ENCODE peak calls at places on chromosomes 2 and 18, in five cellular contexts. A, L, Z, P and D are unnamed samples. For H3K36me3, the result is how much of the 10 kb centered on the place peaks cover.

GRCh38 chr2:11865820-11866219 is 119.4 kb downstream of the LPIN1 start:
- DNase-seq in A (no peak), L (no peak), Z (no peak), P (no peak), D (peak)

GRCh38 chr2:96540136-96540535 is 3.6 kb downstream of the ARID5A start:
- DNase-seq in A (peak), L (no peak), Z (no peak), P (no peak), D (no peak)

GRCh38 chr2:224666951-224667553 is 49.1 kb downstream of the CCDC195 start:
- DNase-seq in A (no peak), L (no peak), Z (no peak), P (no peak), D (no peak)

GRCh38 chr2:53970095-53970897 is 497 bp downstream of the PSME4 start:
- DNase-seq in A (peak), L (no peak), Z (peak), P (peak), D (peak)

GRCh38 chr2:66573866-66574265 is 138.9 kb downstream of the MEIS1 start:
- DNase-seq in A (peak), L (no peak), Z (no peak), P (no peak), D (no peak)

GRCh38 chr18:1102848-1103247 is 198.2 kb downstream of the ADCYAP1 start:
- DNase-seq in A (no peak), L (no peak), Z (no peak), P (no peak), D (no peak)

GRCh38 chr2:7118606-7119503 is 201.6 kb downstream of the RNF144A start:
- DNase-seq in A (peak), L (no peak), Z (no peak), P (no peak), D (no peak)

GRCh38 chr2:129771606-129772598 is 207.6 kb upstream of the RAB6C start:
- DNase-seq in A (no peak), L (no peak), Z (no peak), P (no peak), D (peak)

GRCh38 chr2:176188218-176188968 is at the start of gene HOXD1:
- DNase-seq in A (no peak), L (no peak), Z (peak), P (no peak), D (no peak)

GRCh38 chr2:169509230-169509917 is at the start of gene KLHL41:
- DNase-seq in A (peak), L (no peak), Z (peak), P (no peak), D (no peak)

GRCh38 chr2:224646242-224646846 is 61.2 kb upstream of the CUL3 start:
- DNase-seq in A (peak), L (no peak), Z (peak), P (no peak), D (no peak)

GRCh38 chr2:33197198-33197938 is 250.6 kb downstream of the LTBP1 start:
- DNase-seq in A (no peak), L (no peak), Z (no peak), P (no peak), D (no peak)

GRCh38 chr2:109499549-109499948 is 114.2 kb downstream of the SEPTIN10 start:
- DNase-seq in A (no peak), L (no peak), Z (no peak), P (no peak), D (no peak)

GRCh38 chr18:15165048-15165447 is 417.1 kb downstream of the ANKRD30B start:
- DNase-seq in A (no peak), L (no peak), Z (no peak), P (no peak), D (no peak)

GRCh38 chr18:75244336-75244735 is 33.7 kb downstream of the TSHZ1 start:
- DNase-seq in A (no peak), L (no peak), Z (no peak), P (no peak), D (no peak)

GRCh38 chr2:316381-316780 is 28.5 kb upstream of the ALKAL2 start:
- DNase-seq in A (no peak), L (no peak), Z (no peak), P (no peak), D (no peak)

GRCh38 chr2:235303499-235304291 is 190.1 kb upstream of the AGAP1 start:
- DNase-seq in A (no peak), L (no peak), Z (no peak), P (no peak), D (peak)

GRCh38 chr2:180359522-180360282 is 352.6 kb upstream of the CWC22 start:
- DNase-seq in A (no peak), L (no peak), Z (no peak), P (peak), D (no peak)

GRCh38 chr2:177242136-177242987 is 22.2 kb downstream of the NFE2L2 start:
- DNase-seq in A (peak), L (no peak), Z (peak), P (no peak), D (no peak)

GRCh38 chr2:120314656-120315366 is 31.1 kb upstream of the INHBB start:
- DNase-seq in A (no peak), L (no peak), Z (peak), P (no peak), D (no peak)

GRCh38 chr2:70766357-70767093 is 1.5 kb downstream of the ADD2 start:
- DNase-seq in A (no peak), L (no peak), Z (no peak), P (no peak), D (no peak)

GRCh38 chr2:205003288-205003687 is 458.0 kb downstream of the PARD3B start:
- DNase-seq in A (no peak), L (no peak), Z (no peak), P (no peak), D (no peak)

GRCh38 chr2:153601812-153602211 is 123.2 kb upstream of the RPRM start:
- DNase-seq in A (no peak), L (no peak), Z (no peak), P (no peak), D (no peak)

GRCh38 chr2:98917031-98917459 is 19.0 kb downstream of the CRACDL start:
- DNase-seq in A (peak), L (no peak), Z (peak), P (no peak), D (no peak)

GRCh38 chr2:161992526-161992925 is 81.5 kb downstream of the DPP4 start:
- DNase-seq in A (no peak), L (no peak), Z (no peak), P (peak), D (no peak)

GRCh38 chr18:32343634-32344033 is 127.0 kb downstream of the GAREM1 start:
- DNase-seq in A (no peak), L (no peak), Z (no peak), P (no peak), D (no peak)

GRCh38 chr2:165700511-165700910 is 93.5 kb downstream of the GALNT3 start:
- DNase-seq in A (no peak), L (no peak), Z (no peak), P (no peak), D (no peak)

GRCh38 chr2:31002510-31002909 is 135.7 kb downstream of the GALNT14 start:
- DNase-seq in A (no peak), L (no peak), Z (no peak), P (no peak), D (no peak)

GRCh38 chr2:33730801-33731200 is 131.7 kb upstream of the FAM98A start:
- DNase-seq in A (no peak), L (no peak), Z (no peak), P (no peak), D (no peak)

GRCh38 chr18:25365242-25365641 is 13.3 kb upstream of the ZNF521 start:
- DNase-seq in A (no peak), L (no peak), Z (no peak), P (no peak), D (no peak)

GRCh38 chr2:29742641-29743040 is 178.7 kb downstream of the ALK start:
- DNase-seq in A (no peak), L (no peak), Z (no peak), P (no peak), D (no peak)

GRCh38 chr18:8619835-8620577 is 10.8 kb downstream of the RAB12 start:
- DNase-seq in A (no peak), L (no peak), Z (no peak), P (no peak), D (no peak)

GRCh38 chr18:24019641-24020331 is 5.2 kb downstream of the TTC39C start:
- DNase-seq in A (no peak), L (no peak), Z (no peak), P (peak), D (no peak)

GRCh38 chr2:145752091-145752806 is 1232.3 kb upstream of the ZEB2 start:
- DNase-seq in A (peak), L (peak), Z (peak), P (no peak), D (no peak)

GRCh38 chr2:112758701-112759100 is 5.7 kb downstream of the CKAP2L start:
- DNase-seq in A (no peak), L (no peak), Z (no peak), P (no peak), D (no peak)

GRCh38 chr2:1437101-1437500 is 23.8 kb downstream of the TPO start:
- DNase-seq in A (no peak), L (no peak), Z (no peak), P (no peak), D (no peak)
- H3K36me3 ChIP-seq in A (under half), L (under half), Z (under half), P (under half), D (under half)

GRCh38 chr2:239268549-239268948 is 132.3 kb downstream of the HDAC4 start:
- DNase-seq in A (no peak), L (no peak), Z (no peak), P (no peak), D (no peak)
- H3K4me3 ChIP-seq in A (no peak), L (no peak), Z (no peak), P (no peak), D (no peak)

GRCh38 chr2:3379647-3380534 is at the start of gene TRAPPC12:
- DNase-seq in A (peak), L (peak), Z (peak), P (peak), D (peak)

GRCh38 chr2:3379339-3379646 is 201 bp upstream of the TRAPPC12 start:
- DNase-seq in A (no peak), L (no peak), Z (no peak), P (no peak), D (no peak)

GRCh38 chr2:3376821-3377220 is 797 bp downstream of the EIPR1 start:
- DNase-seq in A (no peak), L (no peak), Z (no peak), P (no peak), D (no peak)

GRCh38 chr2:3377279-3377611 is 373 bp downstream of the EIPR1 start:
- DNase-seq in A (peak), L (no peak), Z (no peak), P (peak), D (no peak)

GRCh38 chr2:3377612-3378432 is at the start of gene EIPR1:
- DNase-seq in A (peak), L (peak), Z (peak), P (peak), D (no peak)
- TF ChIP-seq POLR2A in A (peak), L (peak), Z (peak), P (peak), D (peak)

GRCh38 chr2:190504912-190505311 is 29.6 kb downstream of the NEMP2 start:
- DNase-seq in A (no peak), L (no peak), Z (no peak), P (no peak), D (no peak)
- H3K36me3 ChIP-seq in A (under half), L (under half), Z (under half), P (under half), D (under half)

GRCh38 chr2:240231838-240232244 is 91.4 kb upstream of the OTOS start:
- DNase-seq in A (no peak), L (no peak), Z (no peak), P (no peak), D (no peak)

GRCh38 chr2:240234503-240234951 is 94.1 kb upstream of the OTOS start:
- DNase-seq in A (peak), L (no peak), Z (no peak), P (no peak), D (no peak)

GRCh38 chr2:240233891-240234502 is 93.5 kb upstream of the OTOS start:
- DNase-seq in A (no peak), L (no peak), Z (no peak), P (no peak), D (no peak)

GRCh38 chr2:240232264-240232915 is 91.9 kb upstream of the OTOS start:
- DNase-seq in A (no peak), L (no peak), Z (no peak), P (no peak), D (no peak)

DNA sequence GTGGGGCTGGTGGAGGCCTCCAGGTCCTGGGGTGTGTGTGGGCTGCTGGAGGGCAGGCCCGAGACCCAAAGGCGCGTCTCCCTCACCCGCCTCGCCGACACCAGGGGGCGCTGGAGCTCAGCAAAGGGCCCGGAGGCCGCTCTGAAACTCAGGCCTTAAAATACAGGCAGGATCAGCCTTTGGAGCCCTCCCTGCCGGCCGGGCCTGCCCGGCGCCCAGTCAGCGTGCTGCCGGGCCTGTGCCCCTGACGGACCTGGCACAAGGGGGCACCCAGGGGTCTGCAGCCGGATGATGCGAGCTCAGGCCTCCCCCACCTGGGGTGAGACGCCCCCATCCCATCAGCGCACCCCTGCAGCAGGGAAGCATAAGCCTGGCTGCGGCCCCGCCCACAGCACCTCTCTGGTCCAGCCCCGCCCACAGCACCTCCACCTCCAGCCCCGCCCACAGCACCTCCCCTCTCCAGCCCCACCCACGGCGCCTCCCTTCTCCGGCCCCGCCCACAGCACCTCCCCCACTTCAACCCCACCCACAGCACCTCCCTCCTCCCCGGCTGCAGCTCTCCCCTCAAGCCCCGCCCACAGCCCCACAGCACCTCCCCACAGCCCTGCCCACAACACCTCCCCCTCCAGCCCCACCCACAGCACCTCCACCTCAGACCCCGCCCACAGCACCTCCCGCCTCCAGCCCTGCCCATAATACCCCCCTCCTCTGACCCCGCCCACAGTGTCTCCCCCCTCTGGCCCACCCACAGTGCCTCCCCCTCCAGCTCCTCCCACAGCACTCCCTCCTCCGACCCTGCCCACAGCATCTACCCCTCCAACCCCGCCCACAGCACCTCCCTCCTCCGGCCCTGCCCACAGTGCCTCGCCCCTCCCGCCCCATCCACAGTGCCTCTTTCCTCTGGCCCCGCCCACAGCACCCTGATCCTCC is 92.8 kb upstream of the OTOS start:
- DNase-seq in A (peak), L (peak), Z (peak), P (peak), D (no peak)
- H3K4me3 ChIP-seq in A (peak), L (no peak), Z (no peak), P (peak), D (peak)

DNA sequence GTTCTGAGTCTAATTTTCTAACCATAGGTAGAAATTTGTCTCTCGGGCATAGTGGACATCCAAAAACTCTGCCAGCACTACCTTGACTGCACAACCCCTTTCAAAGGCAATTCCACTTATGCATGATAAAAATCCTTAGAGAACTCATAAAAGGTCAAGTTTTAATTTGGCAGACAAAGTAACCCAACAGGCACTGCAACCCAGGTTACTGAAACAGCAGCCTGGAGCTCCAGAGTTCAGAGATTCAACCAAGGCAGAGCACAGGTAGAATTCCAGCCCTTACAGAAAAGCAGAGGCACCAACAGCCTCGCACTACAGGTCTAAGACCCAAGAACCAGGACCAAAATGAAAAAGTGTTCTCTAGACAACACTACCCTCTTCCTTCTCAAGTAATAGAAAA is 1.8 kb downstream of the DTNB start:
- DNase-seq in A (no peak), L (no peak), Z (no peak), P (no peak), D (no peak)
- TF ChIP-seq POLR2A in A (no peak), L (no peak), Z (no peak), P (no peak), D (no peak)

GRCh38 chr18:58385472-58385871 is 243.4 kb downstream of the ALPK2 start:
- DNase-seq in A (no peak), L (no peak), Z (no peak), P (no peak), D (peak)

GRCh38 chr18:58388736-58389135 is 240.2 kb downstream of the ALPK2 start:
- DNase-seq in A (no peak), L (no peak), Z (no peak), P (no peak), D (no peak)

GRCh38 chr18:58389745-58390144 is 239.1 kb downstream of the ALPK2 start:
- DNase-seq in A (no peak), L (no peak), Z (no peak), P (no peak), D (no peak)

GRCh38 chr18:58386780-58387179 is 242.1 kb downstream of the ALPK2 start:
- DNase-seq in A (no peak), L (no peak), Z (no peak), P (peak), D (peak)

GRCh38 chr18:58387716-58388115 is 241.2 kb downstream of the ALPK2 start:
- DNase-seq in A (no peak), L (no peak), Z (no peak), P (no peak), D (peak)
- H3K36me3 ChIP-seq in A (under half), L (under half), Z (under half), P (under half), D (under half)

DNA sequence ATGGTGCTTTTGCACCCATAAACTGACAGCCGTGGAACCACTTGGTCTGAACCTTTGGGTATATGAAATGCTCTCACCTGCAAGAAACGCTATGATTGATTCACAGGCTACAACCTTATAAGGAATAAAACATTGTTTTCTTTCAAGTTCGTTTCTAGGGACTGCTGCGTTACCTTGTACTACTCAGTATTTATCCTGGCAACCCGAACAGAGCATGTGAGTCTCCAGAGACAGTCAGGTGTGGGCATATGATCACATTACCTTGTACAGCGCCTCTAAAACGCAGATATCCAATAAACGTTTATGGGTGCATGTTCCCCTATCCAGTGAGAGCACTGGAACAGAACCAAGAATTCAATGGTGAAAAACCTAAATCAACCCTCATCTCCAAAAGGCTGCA is 1.7 kb downstream of the CCBE1 start:
- DNase-seq in A (no peak), L (no peak), Z (no peak), P (no peak), D (no peak)
- H3K4me3 ChIP-seq in A (peak), L (no peak), Z (no peak), P (peak), D (no peak)

DNA sequence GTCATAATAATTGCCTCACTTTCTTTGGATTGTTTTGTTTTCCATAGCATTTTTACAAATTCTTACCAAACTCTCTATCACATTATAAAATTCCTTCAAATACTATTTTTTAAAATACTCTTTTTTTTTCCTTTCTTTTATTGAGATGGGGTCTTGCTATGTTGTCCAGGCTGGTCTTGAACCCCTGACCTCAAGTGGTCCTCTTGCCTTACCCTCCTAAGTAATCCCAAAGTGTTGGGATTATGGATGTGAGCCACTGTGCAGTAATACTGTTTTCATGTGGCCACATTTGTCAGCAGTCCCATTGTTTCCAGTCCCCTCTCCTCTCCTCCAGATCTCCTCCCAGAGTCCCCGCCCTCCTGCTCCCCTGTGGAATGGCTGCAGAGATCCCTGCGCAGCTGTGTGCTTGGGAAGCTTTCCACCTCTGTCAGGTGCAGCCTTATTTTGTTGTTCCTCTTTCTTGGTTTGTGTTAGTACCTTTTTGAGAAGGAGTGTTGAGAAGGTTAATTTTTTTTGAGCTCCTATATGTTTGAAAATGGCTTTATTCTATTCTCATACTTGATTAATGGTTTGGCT is 227.3 kb downstream of the LOXHD1 start:
- DNase-seq in A (no peak), L (no peak), Z (no peak), P (no peak), D (peak)
- TF ChIP-seq POLR2A in A (no peak), L (no peak), Z (no peak), P (no peak), D (no peak)